ENCODE peak calls at places on chromosomes 2 and 18, in seven cellular contexts. B is Panc1, S is tibial nerve, H is foreskin fibroblast, P is choroid plexus epithelial cell, G is mammary epithelial cell, K is endothelial cell of umbilical vein. A is an unnamed sample.

GRCh38 chr2:29187926-29188325 is 72.7 kb downstream of the CLIP4 start:
- DNase-seq in H (peak), K (no peak), S (no peak), G (peak), B (no peak), P (no peak), A (no peak)

GRCh38 chr2:175153-175786 is 88.6 kb downstream of the SH3YL1 start:
- DNase-seq in P (no peak), H (no peak), G (no peak), K (no peak), B (no peak), S (no peak), A (no peak)

GRCh38 chr18:24368749-24369148 is 28.9 kb downstream of the OSBPL1A start:
- DNase-seq in K (peak), P (peak), B (no peak), S (no peak), G (peak), H (no peak), A (no peak)

GRCh38 chr2:30920511-30920910 is 113.3 kb upstream of the CAPN13 start:
- DNase-seq in K (no peak), G (no peak), H (no peak), B (no peak), S (no peak), P (no peak), A (no peak)

GRCh38 chr2:133941666-133942065 is 312.2 kb upstream of the MGAT5 start:
- DNase-seq in G (no peak), P (no peak), B (no peak), K (no peak), S (no peak), H (no peak), A (no peak)

GRCh38 chr2:15665067-15665942 is 73.6 kb downstream of the DDX1 start:
- DNase-seq in H (no peak), G (no peak), P (no peak), S (no peak), K (no peak), B (no peak), A (no peak)

GRCh38 chr2:229050063-229050635 is 220.9 kb downstream of the PID1 start:
- DNase-seq in S (no peak), K (no peak), B (no peak), G (no peak), H (peak), P (no peak), A (no peak)

GRCh38 chr2:84919885-84920580 is 14.6 kb downstream of the TMSB10 start:
- DNase-seq in G (peak), K (peak), P (peak), S (peak), H (peak), B (peak), A (peak)

GRCh38 chr2:40218679-40219078 is 233.2 kb downstream of the SLC8A1 start:
- DNase-seq in P (no peak), H (no peak), B (no peak), K (no peak), G (peak), S (peak), A (peak)

GRCh38 chr2:127826047-127826446 is 15.1 kb upstream of the WDR33 start:
- DNase-seq in S (no peak), B (no peak), H (no peak), G (no peak), K (no peak), P (peak), A (no peak)

GRCh38 chr18:22539045-22539444 is 121.3 kb upstream of the CTAGE1 start:
- DNase-seq in H (no peak), S (peak), B (no peak), G (no peak), P (no peak), K (no peak), A (no peak)

GRCh38 chr18:28725876-28726275 is 548.9 kb upstream of the CDH2 start:
- DNase-seq in P (no peak), K (no peak), H (no peak), G (peak), B (no peak), S (no peak), A (no peak)

GRCh38 chr18:37398248-37398920 is 167.2 kb downstream of the CELF4 start:
- DNase-seq in G (no peak), B (no peak), H (peak), P (no peak), K (no peak), S (no peak), A (no peak)

GRCh38 chr2:212124597-212124996 is 414.0 kb downstream of the ERBB4 start:
- DNase-seq in S (no peak), G (peak), B (no peak), H (no peak), P (peak), K (no peak), A (no peak)

GRCh38 chr2:36663851-36664715 is 32.4 kb upstream of the VIT start:
- DNase-seq in B (peak), P (peak), G (peak), S (peak), K (peak), H (peak), A (no peak)

GRCh38 chr18:35267161-35267651 is 22.8 kb downstream of the ZSCAN30 start:
- DNase-seq in B (no peak), H (no peak), S (peak), P (peak), G (no peak), K (peak), A (no peak)

GRCh38 chr18:28267276-28267675 is 90.3 kb upstream of the CDH2 start:
- DNase-seq in B (no peak), H (no peak), S (no peak), K (no peak), P (no peak), G (no peak), A (no peak)

GRCh38 chr18:29083545-29083944 is 906.6 kb upstream of the CDH2 start:
- DNase-seq in K (no peak), P (peak), S (peak), B (no peak), G (peak), H (no peak), A (peak)

GRCh38 chr2:46213906-46214305 is 83.3 kb upstream of the EPAS1 start:
- DNase-seq in H (no peak), B (no peak), G (no peak), P (no peak), S (no peak), K (no peak), A (no peak)

GRCh38 chr18:37634516-37634915 is 68.9 kb upstream of the CELF4 start:
- DNase-seq in B (no peak), H (no peak), G (no peak), K (no peak), P (no peak), S (no peak), A (no peak)

GRCh38 chr2:159615936-159616733 is at the start of gene BAZ2B:
- DNase-seq in G (peak), K (peak), H (peak), P (peak), S (peak), B (no peak), A (peak)

GRCh38 chr2:159615187-159615935 is 987 bp downstream of the BAZ2B start:
- DNase-seq in H (peak), B (peak), K (peak), G (peak), P (peak), S (peak), A (peak)

GRCh38 chr2:159617080-159617479 is 732 bp upstream of the BAZ2B start:
- DNase-seq in P (no peak), H (no peak), S (no peak), B (no peak), K (peak), G (no peak), A (no peak)

GRCh38 chr2:159614534-159615186 is 1.7 kb downstream of the BAZ2B start:
- DNase-seq in G (no peak), P (no peak), B (no peak), S (no peak), K (no peak), H (no peak), A (no peak)

GRCh38 chr2:159617651-159618050 is 1.3 kb upstream of the BAZ2B start:
- DNase-seq in B (no peak), G (no peak), H (no peak), S (peak), K (peak), P (peak), A (peak)
- H3K4me3 ChIP-seq in B (no peak), G (peak), H (peak), S (no peak), K (no peak), P (peak), A (no peak)

GRCh38 chr2:233412405-233412804 is 58.1 kb downstream of the DGKD start:
- DNase-seq in H (no peak), K (no peak), G (no peak), S (no peak), B (no peak), P (no peak), A (no peak)

GRCh38 chr2:233414777-233415570 is 60.7 kb downstream of the DGKD start:
- DNase-seq in H (peak), B (no peak), S (no peak), K (no peak), G (peak), P (no peak), A (peak)

GRCh38 chr2:233413046-233413445 is 58.8 kb downstream of the DGKD start:
- DNase-seq in K (no peak), G (peak), B (no peak), P (peak), H (no peak), S (no peak), A (no peak)

GRCh38 chr2:233414273-233414654 is 60.0 kb downstream of the DGKD start:
- DNase-seq in H (no peak), S (no peak), K (no peak), B (no peak), P (no peak), G (peak), A (peak)

DNA sequence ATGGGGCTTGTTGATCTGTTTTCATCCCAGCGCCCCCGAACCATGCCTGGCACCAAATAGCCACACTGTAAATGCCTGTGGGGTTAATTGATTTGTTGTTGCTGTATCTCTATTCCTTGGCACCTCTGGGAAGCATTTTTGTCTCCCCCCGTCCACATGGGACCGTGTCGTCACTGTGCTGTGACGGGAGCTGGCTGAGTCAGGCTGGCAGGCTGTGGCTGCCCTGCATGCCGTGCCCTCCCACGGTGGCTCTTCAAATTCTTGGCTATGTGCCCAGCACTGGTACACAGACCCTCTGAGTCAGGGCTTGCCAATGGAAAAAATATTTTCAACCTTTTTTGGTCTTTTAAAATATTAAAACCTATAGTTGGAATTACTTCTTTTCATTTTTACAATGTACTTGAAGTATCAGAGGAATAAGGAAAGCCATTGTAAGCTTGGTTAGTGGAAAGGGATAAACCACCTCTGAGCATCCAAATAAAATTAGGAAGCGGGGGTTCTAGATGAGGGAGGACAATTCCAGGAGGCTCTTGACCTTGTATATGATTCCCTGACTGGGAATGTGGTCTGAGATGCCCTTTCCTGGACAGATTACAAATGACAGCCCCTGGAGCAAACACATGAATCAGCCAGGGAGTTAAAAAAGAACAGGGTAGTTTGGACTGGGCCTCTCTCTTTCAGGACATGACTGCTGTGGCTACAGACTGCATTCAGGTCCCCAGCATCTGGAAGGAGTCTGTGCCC is 59.4 kb downstream of the DGKD start:
- DNase-seq in H (peak), B (no peak), K (peak), P (peak), G (peak), S (no peak), A (peak)
- H3K4me3 ChIP-seq in H (no peak), B (peak), K (no peak), P (no peak), G (no peak), S (no peak), A (no peak)

GRCh38 chr18:58223717-58224424 is 179.8 kb downstream of the NEDD4L start:
- DNase-seq in K (peak), P (peak), B (peak), S (peak), H (peak), G (peak), A (peak)
- H3K4me3 ChIP-seq in K (no peak), P (peak), B (peak), S (no peak), H (peak), G (peak), A (no peak)

GRCh38 chr2:120224256-120224655 is 1.1 kb upstream of the TMEM185B start:
- DNase-seq in H (no peak), P (no peak), K (no peak), B (no peak), S (no peak), G (no peak), A (no peak)
- H3K4me3 ChIP-seq in H (no peak), P (no peak), K (no peak), B (peak), S (no peak), G (no peak), A (no peak)

GRCh38 chr2:9237831-9238230 is 31.2 kb downstream of the ASAP2 start:
- DNase-seq in H (no peak), K (no peak), S (no peak), G (no peak), P (no peak), B (no peak), A (no peak)

GRCh38 chr2:9232886-9233285 is 26.3 kb downstream of the ASAP2 start:
- DNase-seq in P (no peak), B (no peak), H (no peak), G (no peak), S (no peak), K (peak), A (no peak)

GRCh38 chr2:9234680-9235387 is 28.2 kb downstream of the ASAP2 start:
- DNase-seq in P (peak), G (peak), B (no peak), S (no peak), H (peak), K (peak), A (peak)

GRCh38 chr2:9236867-9237266 is 30.3 kb downstream of the ASAP2 start:
- DNase-seq in H (no peak), B (no peak), P (no peak), K (peak), G (no peak), S (no peak), A (no peak)

GRCh38 chr2:9235388-9236344 is 29.1 kb downstream of the ASAP2 start:
- DNase-seq in B (no peak), S (no peak), G (peak), P (peak), H (peak), K (peak), A (no peak)
- H3K4me3 ChIP-seq in B (peak), S (no peak), G (peak), P (no peak), H (no peak), K (no peak), A (no peak)

GRCh38 chr2:186718895-186719294 is 25.0 kb downstream of the FAM171B start:
- DNase-seq in H (no peak), B (no peak), G (no peak), P (no peak), K (no peak), S (no peak), A (no peak)
- H3K4me3 ChIP-seq in H (no peak), B (no peak), G (no peak), P (no peak), K (no peak), S (no peak), A (no peak)